ENCODE peak calls at places on chromosome 9, in seven cellular contexts. D is caudate nucleus; A is activated naive CD4-positive, alpha-beta T cell treated with anti-CD3 and anti-CD28 coated beads, Interleukin-2, amount 50 U/mL, for 72 hours; Y is NCI-H774; O is mesendoderm; U is A549; C is tibial artery. E is an unnamed sample.

GRCh38 chr9:115650768-115651167 is 502.8 kb upstream of the PAPPA start:
- DNase-seq in U (no peak), C (no peak), D (no peak), Y (no peak), O (no peak), A (no peak), E (no peak)

GRCh38 chr9:18428621-18429020 is 45.3 kb upstream of the ADAMTSL1 start:
- DNase-seq in D (no peak), U (no peak), Y (no peak), O (no peak), C (no peak), A (no peak), E (no peak)

GRCh38 chr9:107976767-107977166 is 487.2 kb upstream of the KLF4 start:
- DNase-seq in U (no peak), C (peak), A (no peak), D (no peak), Y (no peak), O (no peak), E (no peak)

GRCh38 chr9:136784249-136784996 is 6.7 kb upstream of the TMEM141 start:
- DNase-seq in U (peak), A (peak), O (no peak), D (no peak), C (no peak), Y (peak), E (no peak)

GRCh38 chr9:112380102-112380581 is at the start of gene HSDL2:
- DNase-seq in U (peak), C (no peak), A (no peak), Y (no peak), O (no peak), D (no peak), E (no peak)

GRCh38 chr9:27353405-27354229 is 56.7 kb upstream of the EQTN start:
- DNase-seq in A (no peak), Y (no peak), C (peak), U (no peak), O (peak), D (peak), E (peak)

GRCh38 chr9:89732295-89732951 is 127.6 kb downstream of the GADD45G start:
- DNase-seq in Y (no peak), C (no peak), U (no peak), O (no peak), A (no peak), D (no peak), E (no peak)

GRCh38 chr9:137441289-137441934 is at the start of gene ENTPD8:
- DNase-seq in U (peak), D (no peak), C (no peak), O (peak), Y (peak), A (no peak), E (no peak)

GRCh38 chr9:34457266-34458012 is 931 bp downstream of the FAM219A start:
- DNase-seq in D (peak), O (peak), C (peak), A (peak), Y (peak), U (peak), E (peak)

GRCh38 chr9:71587576-71588362 is 180.5 kb downstream of the CEMIP2 start:
- DNase-seq in O (peak), C (no peak), Y (no peak), U (peak), D (no peak), A (no peak), E (no peak)